ENCODE peak calls at places on chromosomes 1 and 21, in seven cellular contexts. One of them, this sample, is unnamed.
A peak's percentile ranks its signal among the peaks of the same experiment; 100 is the strongest.

GRCh38 chr1:156700731-156701130 is 4.7 kb downstream of the CRABP2 start:
- DNase-seq in neural progenitor cell: no peak
- DNase-seq in K562: no peak
- DNase-seq in fibroblast of lung: no peak
- DNase-seq in DND-41: no peak
- DNase-seq in HCT116: no peak
- DNase-seq in hepatocyte: no peak
- DNase-seq in this sample: no peak

GRCh38 chr21:37458669-37459276 is 92.2 kb downstream of the DYRK1A start:
- DNase-seq in neural progenitor cell: no peak
- DNase-seq in K562: no peak
- DNase-seq in fibroblast of lung: no peak
- DNase-seq in DND-41: no peak
- DNase-seq in HCT116: no peak
- DNase-seq in hepatocyte: no peak
- DNase-seq in this sample: no peak

GRCh38 chr1:206002833-206003532 is at the start of gene RAB7B:
- DNase-seq in neural progenitor cell: no peak
- DNase-seq in K562: no peak
- DNase-seq in fibroblast of lung: peak; percentile 76
- DNase-seq in DND-41: no peak
- DNase-seq in HCT116: no peak
- DNase-seq in hepatocyte: peak; percentile 69
- DNase-seq in this sample: no peak

GRCh38 chr1:16189921-16190499 is 22.4 kb downstream of the ARHGEF19 start:
- DNase-seq in neural progenitor cell: no peak
- DNase-seq in K562: no peak
- DNase-seq in fibroblast of lung: no peak
- DNase-seq in DND-41: no peak
- DNase-seq in HCT116: no peak
- DNase-seq in hepatocyte: no peak
- DNase-seq in this sample: no peak

GRCh38 chr21:27825035-27825434 is 858.1 kb upstream of the ADAMTS5 start:
- DNase-seq in neural progenitor cell: peak; percentile 13
- DNase-seq in K562: no peak
- DNase-seq in fibroblast of lung: no peak
- DNase-seq in DND-41: no peak
- DNase-seq in HCT116: no peak
- DNase-seq in hepatocyte: no peak
- DNase-seq in this sample: no peak

GRCh38 chr1:89279011-89279466 is 6.4 kb upstream of the GBP5 start:
- DNase-seq in neural progenitor cell: peak; percentile 8
- DNase-seq in K562: no peak
- DNase-seq in fibroblast of lung: no peak
- DNase-seq in DND-41: peak; percentile 59
- DNase-seq in HCT116: no peak
- DNase-seq in hepatocyte: no peak
- DNase-seq in this sample: no peak

GRCh38 chr1:45621501-45621836 is 2.4 kb downstream of the CCDC17 start:
- DNase-seq in neural progenitor cell: no peak
- DNase-seq in K562: peak; percentile 20
- DNase-seq in fibroblast of lung: no peak
- DNase-seq in DND-41: no peak
- DNase-seq in HCT116: no peak
- DNase-seq in hepatocyte: no peak
- DNase-seq in this sample: no peak

GRCh38 chr1:22790232-22791008 is 79.8 kb downstream of the EPHB2 start:
- DNase-seq in neural progenitor cell: no peak
- DNase-seq in K562: no peak
- DNase-seq in fibroblast of lung: no peak
- DNase-seq in DND-41: no peak
- DNase-seq in HCT116: no peak
- DNase-seq in hepatocyte: no peak
- DNase-seq in this sample: no peak

GRCh38 chr1:196689001-196689400 is 37.2 kb downstream of the CFH start:
- DNase-seq in neural progenitor cell: no peak
- DNase-seq in K562: no peak
- DNase-seq in fibroblast of lung: no peak
- DNase-seq in DND-41: no peak
- DNase-seq in HCT116: no peak
- DNase-seq in hepatocyte: no peak
- DNase-seq in this sample: no peak

DNA sequence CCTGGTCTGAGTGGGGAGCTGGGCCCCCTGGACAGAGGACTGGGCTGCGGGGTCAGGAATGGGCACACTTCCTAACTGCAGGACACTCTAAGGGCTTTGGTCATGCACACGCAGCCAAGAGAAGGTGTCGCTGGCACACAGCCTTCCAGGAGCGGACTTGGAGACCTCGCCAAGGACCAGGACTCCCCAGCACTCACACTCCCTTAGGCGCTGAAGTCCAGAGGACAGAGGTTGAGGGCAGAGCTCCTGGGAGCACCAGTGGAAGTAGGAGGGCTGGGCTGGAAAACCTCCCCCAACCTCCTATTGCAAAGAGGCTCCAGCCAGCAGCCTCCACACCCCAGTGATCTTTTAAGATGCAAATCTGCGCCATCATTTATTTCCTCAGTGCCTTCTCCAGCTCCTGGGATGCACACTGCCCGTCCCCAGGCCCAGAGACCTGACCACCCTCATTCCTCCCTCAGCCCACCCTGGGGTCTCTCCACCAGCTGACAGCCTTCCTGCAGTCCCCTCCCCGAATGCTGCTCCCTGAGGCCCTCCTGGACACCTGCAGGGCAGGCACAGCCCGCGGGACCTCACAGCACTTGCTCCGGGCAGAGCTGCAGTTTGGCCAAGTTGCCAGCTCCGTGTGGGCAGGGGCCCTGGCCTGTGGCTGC is 3.0 kb downstream of the TSPEAR start:
- DNase-seq in neural progenitor cell: peak; percentile 47
- DNase-seq in K562: no peak
- DNase-seq in fibroblast of lung: no peak
- DNase-seq in DND-41: no peak
- DNase-seq in HCT116: no peak
- DNase-seq in hepatocyte: no peak
- DNase-seq in this sample: no peak
- TF ChIP-seq EZH2 in neural progenitor cell: no peak
- TF ChIP-seq EZH2 in K562: no peak
- TF ChIP-seq EZH2 in fibroblast of lung: peak; percentile 58
- TF ChIP-seq EZH2 in DND-41: no peak
- TF ChIP-seq EZH2 in HCT116: no peak
- TF ChIP-seq EZH2 in hepatocyte: no peak
- TF ChIP-seq EZH2 in this sample: no peak

GRCh38 chr1:224617410-224618361 is 1.6 kb downstream of the CNIH3 start:
- DNase-seq in neural progenitor cell: peak; percentile 38
- DNase-seq in K562: no peak
- DNase-seq in fibroblast of lung: peak; percentile 33
- DNase-seq in DND-41: no peak
- DNase-seq in HCT116: no peak
- DNase-seq in hepatocyte: no peak
- DNase-seq in this sample: no peak

GRCh38 chr1:224620105-224620504 is 4.0 kb downstream of the CNIH3 start:
- DNase-seq in neural progenitor cell: no peak
- DNase-seq in K562: no peak
- DNase-seq in fibroblast of lung: no peak
- DNase-seq in DND-41: no peak
- DNase-seq in HCT116: no peak
- DNase-seq in hepatocyte: no peak
- DNase-seq in this sample: no peak

GRCh38 chr1:224615861-224616760 is at the start of gene CNIH3:
- DNase-seq in neural progenitor cell: peak; percentile 91
- DNase-seq in K562: no peak
- DNase-seq in fibroblast of lung: peak; percentile 90
- DNase-seq in DND-41: peak; percentile 87
- DNase-seq in HCT116: no peak
- DNase-seq in hepatocyte: peak; percentile 60
- DNase-seq in this sample: no peak

GRCh38 chr1:224619209-224619608 is 3.1 kb downstream of the CNIH3 start:
- DNase-seq in neural progenitor cell: no peak
- DNase-seq in K562: no peak
- DNase-seq in fibroblast of lung: no peak
- DNase-seq in DND-41: no peak
- DNase-seq in HCT116: no peak
- DNase-seq in hepatocyte: no peak
- DNase-seq in this sample: no peak

DNA sequence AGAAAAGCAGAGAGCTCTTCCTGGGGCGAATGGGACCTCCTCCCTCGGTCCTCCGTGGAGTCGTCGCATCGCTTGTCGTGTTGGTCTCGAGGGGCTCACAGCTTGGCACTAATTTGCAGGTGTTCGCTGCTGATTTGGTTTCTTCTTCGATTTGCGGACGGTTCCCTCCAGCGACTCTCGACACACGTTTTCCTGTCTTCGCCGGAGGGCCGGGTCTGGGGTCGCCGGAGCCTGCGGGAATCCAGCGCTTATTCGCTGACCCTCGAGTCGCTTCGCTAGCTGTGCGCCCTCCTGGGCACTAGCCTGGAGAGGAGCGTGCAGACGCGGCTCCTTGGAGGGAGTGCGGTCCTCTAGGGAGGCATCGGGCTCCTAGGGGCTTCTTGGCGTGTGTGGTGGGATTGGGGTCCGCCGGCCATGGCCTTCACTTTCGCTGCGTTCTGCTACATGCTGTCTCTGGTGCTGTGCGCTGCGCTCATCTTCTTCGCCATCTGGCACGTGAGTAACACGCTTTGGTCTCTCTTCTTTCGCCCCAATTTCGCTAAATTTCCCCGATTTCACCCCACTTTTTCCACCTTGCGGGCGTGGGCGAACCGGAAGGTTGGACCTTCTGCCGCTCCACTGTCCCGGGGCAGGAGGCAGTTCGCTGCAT is 768 bp downstream of the CNIH3 start:
- DNase-seq in neural progenitor cell: peak; percentile 62
- DNase-seq in K562: no peak
- DNase-seq in fibroblast of lung: no peak
- DNase-seq in DND-41: peak; percentile 55
- DNase-seq in HCT116: no peak
- DNase-seq in hepatocyte: no peak
- DNase-seq in this sample: no peak
- TF ChIP-seq EZH2 in neural progenitor cell: no peak
- TF ChIP-seq EZH2 in K562: no peak
- TF ChIP-seq EZH2 in fibroblast of lung: peak; percentile 35
- TF ChIP-seq EZH2 in DND-41: no peak
- TF ChIP-seq EZH2 in HCT116: no peak
- TF ChIP-seq EZH2 in hepatocyte: no peak
- TF ChIP-seq EZH2 in this sample: peak; percentile 80

GRCh38 chr21:41765393-41765950 is 1.4 kb downstream of the RIPK4 start:
- DNase-seq in neural progenitor cell: no peak
- DNase-seq in K562: no peak
- DNase-seq in fibroblast of lung: no peak
- DNase-seq in DND-41: peak; percentile 81
- DNase-seq in HCT116: no peak
- DNase-seq in hepatocyte: no peak
- DNase-seq in this sample: no peak
- TF ChIP-seq EZH2 in neural progenitor cell: no peak
- TF ChIP-seq EZH2 in K562: no peak
- TF ChIP-seq EZH2 in fibroblast of lung: no peak
- TF ChIP-seq EZH2 in DND-41: no peak
- TF ChIP-seq EZH2 in HCT116: no peak
- TF ChIP-seq EZH2 in hepatocyte: no peak
- TF ChIP-seq EZH2 in this sample: no peak

GRCh38 chr1:2018217-2019161 is 656 bp upstream of the GABRD start:
- DNase-seq in neural progenitor cell: peak; percentile 30
- DNase-seq in K562: no peak
- DNase-seq in fibroblast of lung: no peak
- DNase-seq in DND-41: no peak
- DNase-seq in HCT116: no peak
- DNase-seq in hepatocyte: no peak
- DNase-seq in this sample: no peak
- TF ChIP-seq EZH2 in neural progenitor cell: no peak
- TF ChIP-seq EZH2 in K562: no peak
- TF ChIP-seq EZH2 in fibroblast of lung: peak; percentile 29
- TF ChIP-seq EZH2 in DND-41: no peak
- TF ChIP-seq EZH2 in HCT116: no peak
- TF ChIP-seq EZH2 in hepatocyte: peak; percentile 64
- TF ChIP-seq EZH2 in this sample: peak; percentile 50

This sample was measured in keratinocyte.